ENCODE peak calls at places on chromosomes 3 and 15, in five cellular contexts. T, D, X, P and V are unnamed samples.
A peak's percentile ranks its signal among the peaks of the same experiment; 100 is the strongest.

GRCh38 chr3:177484206-177484605 is 286.9 kb upstream of the TBL1XR1 start:
- DNase-seq in P (no peak), T (no peak), X (no peak), D (no peak), V (no peak)

GRCh38 chr3:150254199-150254786 is 153.8 kb upstream of the TSC22D2 start:
- DNase-seq in T (no peak), P (no peak), D (no peak), X (no peak), V (no peak)

GRCh38 chr15:68578175-68578959 is 426 bp upstream of the CORO2B start:
- DNase-seq in P (peak; percentile 81), X (no peak), T (no peak), D (peak; percentile 14), V (no peak)

GRCh38 chr3:139202226-139202958 is 141.4 kb upstream of the MRPS22 start:
- DNase-seq in X (no peak), D (peak; percentile 44), T (peak; percentile 54), P (peak; percentile 21), V (peak; percentile 46)

GRCh38 chr15:70806992-70807712 is 43.8 kb upstream of the UACA start:
- DNase-seq in P (no peak), X (no peak), D (no peak), T (no peak), V (no peak)

GRCh38 chr3:64023861-64024223 is 548 bp upstream of the PSMD6 start:
- DNase-seq in X (no peak), T (no peak), P (no peak), D (no peak), V (peak; percentile 27)

GRCh38 chr3:22269827-22270226 is 518.8 kb upstream of the ZNF385D start:
- DNase-seq in P (no peak), D (no peak), T (no peak), X (no peak), V (no peak)

GRCh38 chr15:83733691-83734090 is 79.8 kb downstream of the ADAMTSL3 start:
- DNase-seq in P (no peak), T (no peak), D (no peak), X (no peak), V (no peak)

GRCh38 chr3:67335813-67336212 is 318.6 kb downstream of the SUCLG2 start:
- DNase-seq in X (no peak), P (no peak), T (no peak), D (no peak), V (no peak)

GRCh38 chr3:40719660-40720287 is 195.0 kb downstream of the ZNF621 start:
- DNase-seq in D (peak; percentile 48), X (no peak), P (no peak), T (peak; percentile 16), V (peak; percentile 59)

GRCh38 chr3:8452112-8452511 is 49.5 kb upstream of the LMCD1 start:
- DNase-seq in P (no peak), T (no peak), D (no peak), X (no peak), V (no peak)

GRCh38 chr3:132726341-132726823 is 4.2 kb upstream of the NPHP3 start:
- DNase-seq in P (peak; percentile 19), D (peak; percentile 10), T (no peak), X (no peak), V (peak; percentile 39)

GRCh38 chr3:9940746-9941145 is 7.1 kb downstream of the CRELD1 start:
- DNase-seq in T (no peak), D (no peak), P (no peak), X (no peak), V (no peak)

GRCh38 chr3:49859576-49860305 is 3.4 kb upstream of the TRAIP start:
- DNase-seq in P (no peak), D (no peak), X (no peak), T (no peak), V (no peak)

GRCh38 chr3:152910966-152911365 is 76.0 kb downstream of the P2RY1 start:
- DNase-seq in P (no peak), D (no peak), T (no peak), X (no peak), V (no peak)

DNA sequence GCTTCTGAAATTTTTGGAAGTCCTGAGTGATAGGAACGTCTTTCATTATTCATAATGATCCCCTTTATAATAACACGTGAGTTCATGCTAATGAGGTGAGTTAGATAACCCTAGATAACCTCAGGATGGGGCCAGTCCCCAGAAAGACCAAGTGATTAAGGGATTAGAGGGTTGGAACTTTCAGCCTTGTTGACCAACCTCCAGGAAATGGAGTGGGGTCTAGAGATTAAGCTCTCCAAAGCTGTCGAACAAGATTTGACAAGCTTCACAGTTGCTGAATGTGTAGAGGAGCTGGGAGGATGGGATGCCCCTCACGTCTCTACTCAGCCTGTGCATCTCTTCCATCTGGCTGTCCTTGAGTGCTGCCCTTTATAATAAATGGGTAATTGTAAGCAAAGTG is 107.1 kb downstream of the ZMAT3 start:
- DNase-seq in X (no peak), D (no peak), P (no peak), T (no peak), V (no peak)
- TF ChIP-seq ZBTB33 in X (no peak), D (no peak), P (no peak), T (no peak), V (no peak)

GRCh38 chr3:15872807-15873206 is 75.0 kb upstream of the ANKRD28 start:
- DNase-seq in T (no peak), X (no peak), D (no peak), P (no peak), V (no peak)

GRCh38 chr3:15877813-15878212 is 80.0 kb upstream of the ANKRD28 start:
- DNase-seq in P (no peak), T (no peak), D (no peak), X (no peak), V (no peak)

GRCh38 chr3:15873415-15873814 is 75.6 kb upstream of the ANKRD28 start:
- DNase-seq in T (no peak), X (no peak), D (no peak), P (no peak), V (no peak)

GRCh38 chr3:15876669-15877068 is 78.9 kb upstream of the ANKRD28 start:
- DNase-seq in D (no peak), T (no peak), P (no peak), X (no peak), V (no peak)

GRCh38 chr3:15875016-15875689 is 77.4 kb upstream of the ANKRD28 start:
- DNase-seq in D (no peak), T (no peak), P (no peak), X (no peak), V (no peak)
- TF ChIP-seq ZBTB33 in D (no peak), T (no peak), P (no peak), X (no peak), V (no peak)

GRCh38 chr3:29926391-29926790 is 645.5 kb downstream of the RBMS3 start:
- DNase-seq in X (no peak), D (no peak), T (no peak), P (no peak), V (no peak)

GRCh38 chr3:29925150-29925549 is 644.3 kb downstream of the RBMS3 start:
- DNase-seq in X (no peak), P (no peak), D (no peak), T (no peak), V (no peak)

GRCh38 chr3:29919551-29919950 is 638.7 kb downstream of the RBMS3 start:
- DNase-seq in P (no peak), X (no peak), D (no peak), T (no peak), V (no peak)

DNA sequence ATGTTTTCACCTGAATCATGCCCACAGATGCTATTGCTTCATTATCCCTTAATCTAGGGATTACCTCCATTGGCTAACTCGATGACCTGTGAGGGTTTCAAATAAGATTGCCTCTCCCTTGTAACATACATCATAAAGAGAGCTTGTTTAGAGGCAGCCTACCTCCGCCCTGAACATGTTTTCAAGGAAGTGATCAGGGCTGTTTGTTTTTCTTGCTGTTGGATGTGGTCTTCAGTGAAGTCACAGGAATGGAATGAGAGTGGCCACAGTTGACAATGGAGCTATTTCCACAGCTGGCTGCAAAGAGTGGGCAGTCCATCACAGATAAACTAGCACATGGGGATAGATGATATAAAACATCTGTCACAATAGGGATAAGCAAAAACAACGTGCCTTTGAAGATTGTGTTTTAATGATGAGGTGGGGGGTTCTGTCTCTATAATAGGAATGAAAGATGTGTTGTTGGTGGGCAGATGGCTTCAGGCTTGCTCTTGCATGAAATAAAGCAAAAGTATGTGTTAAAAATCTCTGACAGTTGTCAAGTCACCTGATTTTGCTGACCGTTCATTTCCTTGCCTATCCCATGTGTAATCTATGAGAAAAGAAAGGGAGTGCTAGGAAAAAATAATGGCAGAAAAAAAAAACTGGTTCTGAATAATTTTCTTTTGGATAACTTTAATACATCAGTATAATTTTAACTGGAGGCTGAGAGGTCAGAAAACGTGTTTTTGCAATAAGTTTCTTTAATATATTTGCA is 642.3 kb downstream of the RBMS3 start:
- DNase-seq in T (peak; percentile 68), D (no peak), X (no peak), P (peak; percentile 48), V (peak; percentile 54)
- TF ChIP-seq ZBTB33 in T (no peak), D (no peak), X (no peak), P (no peak), V (no peak)

DNA sequence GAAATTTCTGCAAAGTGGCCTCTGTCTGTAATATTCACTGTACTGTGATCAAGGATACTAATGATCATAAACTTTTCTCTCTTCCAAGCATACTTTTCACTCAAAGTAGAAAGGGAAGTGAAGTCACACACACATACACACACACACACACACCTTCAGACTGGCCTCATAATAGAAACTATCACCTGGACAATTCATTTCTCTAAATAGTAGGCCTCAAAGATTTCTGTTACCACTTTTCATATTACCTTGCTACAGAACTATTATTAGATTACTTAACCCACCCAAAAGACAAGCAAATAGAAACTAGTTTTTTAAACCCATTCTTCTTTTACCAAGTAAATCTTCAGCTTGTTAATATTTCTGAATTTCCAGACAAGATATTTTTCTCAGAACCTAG is 12.2 kb downstream of the CPB1 start:
- DNase-seq in X (no peak), D (no peak), P (no peak), T (no peak), V (no peak)
- TF ChIP-seq ZBTB33 in X (no peak), D (no peak), P (no peak), T (no peak), V (no peak)

GRCh38 chr3:1540686-1541085 is 447.9 kb downstream of the CNTN6 start:
- DNase-seq in P (no peak), X (no peak), D (no peak), T (no peak), V (no peak)
- TF ChIP-seq ZBTB33 in P (no peak), X (no peak), D (no peak), T (no peak), V (no peak)

DNA sequence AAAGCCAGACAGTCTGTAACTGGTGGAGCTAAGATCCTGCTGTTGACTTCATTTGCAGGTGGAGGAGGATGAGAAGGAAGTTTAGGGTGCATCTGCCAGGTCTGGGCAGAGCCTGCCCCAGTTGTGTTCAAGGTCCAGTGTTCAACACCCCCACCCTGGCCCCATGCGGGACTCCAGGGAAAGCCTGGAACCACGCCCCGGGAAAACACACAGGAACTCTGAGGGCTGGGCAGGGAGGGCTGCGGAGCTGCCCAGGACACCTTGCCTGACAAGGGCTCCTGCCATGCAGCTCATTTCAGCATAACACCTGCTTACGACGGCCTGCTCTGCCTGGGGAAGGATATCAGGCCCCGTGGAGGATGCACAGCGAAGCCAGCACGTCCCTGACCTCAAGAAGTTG is 286.3 kb downstream of the XXYLT1 start:
- DNase-seq in D (no peak), T (no peak), X (no peak), P (no peak), V (no peak)
- TF ChIP-seq ZBTB33 in D (no peak), T (no peak), X (no peak), P (no peak), V (no peak)

GRCh38 chr15:89963301-89964288 is 37.5 kb upstream of the ZNF710 start:
- DNase-seq in T (no peak), D (no peak), P (no peak), X (no peak), V (no peak)
- TF ChIP-seq ZBTB33 in T (no peak), D (no peak), P (no peak), X (no peak), V (no peak)